ENCODE peak calls at places on chromosomes 11 and 22, in seven cellular contexts. A is HCT116, H is H1, M is HepG2, L is GM12878, S is K562, F is SK-N-SH. K is an unnamed sample.

GRCh38 chr22:17120281-17120680 is 879 bp downstream of the TMEM121B start:
- DNase-seq in S (peak), F (peak), L (no peak), A (no peak), M (no peak), H (peak), K (no peak)

GRCh38 chr22:37303821-37304274 is 21.5 kb downstream of the CYTH4 start:
- DNase-seq in L (no peak), F (no peak), A (peak), M (peak), H (no peak), S (peak), K (peak)

GRCh38 chr11:75603791-75604736 is 42.0 kb downstream of the SERPINH1 start:
- DNase-seq in M (no peak), L (no peak), F (no peak), S (no peak), H (no peak), A (no peak), K (peak)

GRCh38 chr11:102004220-102004619 is 43.0 kb upstream of the CFAP300 start:
- DNase-seq in H (no peak), A (no peak), M (no peak), S (no peak), L (no peak), F (no peak), K (no peak)

GRCh38 chr11:66335531-66336233 is 552 bp downstream of the RIN1 start:
- DNase-seq in M (no peak), A (no peak), L (no peak), S (no peak), F (peak), H (peak), K (no peak)

GRCh38 chr22:23893446-23893956 is 682 bp upstream of the MIF start:
- DNase-seq in H (no peak), F (no peak), A (no peak), L (no peak), M (no peak), S (peak), K (no peak)

GRCh38 chr11:88629496-88629895 is 292.0 kb upstream of the CTSC start:
- DNase-seq in H (no peak), F (no peak), L (no peak), M (no peak), A (no peak), S (no peak), K (no peak)

GRCh38 chr22:38098410-38099249 is 11.9 kb downstream of the BAIAP2L2 start:
- DNase-seq in L (no peak), M (no peak), F (no peak), S (no peak), A (no peak), H (no peak), K (no peak)

GRCh38 chr22:47686594-47687363 is 924.3 kb downstream of the TBC1D22A start:
- DNase-seq in F (no peak), L (no peak), S (no peak), A (no peak), M (no peak), H (peak), K (no peak)

GRCh38 chr11:38582756-38583155 is 1984.7 kb upstream of the RAG2 start:
- DNase-seq in H (no peak), M (no peak), A (no peak), L (no peak), S (no peak), F (no peak), K (no peak)

GRCh38 chr11:2378527-2379210 is 1.6 kb downstream of the CD81 start:
- DNase-seq in M (no peak), F (peak), L (no peak), A (no peak), H (no peak), S (no peak), K (no peak)

GRCh38 chr11:65920035-65920802 is 993 bp downstream of the DRAP1 start:
- DNase-seq in H (no peak), F (no peak), M (no peak), L (no peak), A (no peak), S (no peak), K (no peak)

GRCh38 chr11:131609921-131610320 is 239.5 kb downstream of the NTM start:
- DNase-seq in S (no peak), M (no peak), F (no peak), H (no peak), A (no peak), L (no peak), K (no peak)

GRCh38 chr11:76740772-76741171 is 42.4 kb upstream of the TSKU start:
- DNase-seq in F (no peak), H (no peak), L (no peak), A (no peak), S (no peak), M (no peak), K (no peak)

GRCh38 chr11:114065094-114065493 is 5.6 kb downstream of the ZBTB16 start:
- DNase-seq in H (no peak), M (no peak), A (no peak), F (no peak), S (no peak), L (no peak), K (no peak)

GRCh38 chr11:110286298-110287040 is 9.9 kb downstream of the RDX start:
- DNase-seq in L (no peak), H (no peak), A (no peak), F (no peak), S (no peak), M (no peak), K (no peak)

GRCh38 chr22:37569009-37569920 is 9.0 kb downstream of the CDC42EP1 start:
- DNase-seq in S (peak), A (no peak), M (peak), F (no peak), H (no peak), L (no peak), K (no peak)

GRCh38 chr11:105611837-105612480 is 2.1 kb downstream of the GRIA4 start:
- DNase-seq in L (no peak), A (no peak), H (no peak), S (no peak), F (peak), M (no peak), K (no peak)

GRCh38 chr11:130431337-130431773 is 2.9 kb upstream of the ADAMTS8 start:
- DNase-seq in H (peak), L (no peak), F (peak), M (peak), A (peak), S (peak), K (no peak)

GRCh38 chr22:21759631-21760030 is 24.0 kb upstream of the YPEL1 start:
- DNase-seq in H (no peak), M (no peak), F (no peak), S (no peak), L (no peak), A (no peak), K (no peak)

GRCh38 chr11:34457607-34458006 is 18.9 kb downstream of the CAT start:
- DNase-seq in F (no peak), S (no peak), L (no peak), M (no peak), A (no peak), H (no peak), K (no peak)

GRCh38 chr22:20962491-20962945 is 4.5 kb upstream of the AIFM3 start:
- DNase-seq in L (no peak), M (no peak), A (no peak), H (no peak), F (no peak), S (no peak), K (no peak)

GRCh38 chr11:58771458-58771855 is 39.7 kb upstream of the GLYAT start:
- DNase-seq in A (no peak), M (no peak), F (no peak), S (no peak), H (no peak), L (no peak), K (no peak)

GRCh38 chr22:45240137-45240809 is 421 bp downstream of the KIAA0930 start:
- DNase-seq in M (no peak), A (no peak), F (peak), L (no peak), S (peak), H (peak), K (no peak)

GRCh38 chr11:17388609-17389204 is at the start of gene KCNJ11:
- DNase-seq in A (no peak), L (no peak), S (no peak), H (no peak), F (no peak), M (no peak), K (no peak)

GRCh38 chr11:129373489-129373953 is 2.1 kb upstream of the BARX2 start:
- DNase-seq in L (no peak), S (no peak), F (no peak), A (no peak), M (no peak), H (no peak), K (no peak)

GRCh38 chr11:122309262-122309925 is 193.4 kb upstream of the BLID start:
- DNase-seq in A (no peak), S (no peak), H (no peak), M (no peak), L (no peak), F (no peak), K (no peak)

GRCh38 chr11:46760429-46761128 is 41.6 kb downstream of the F2 start:
- DNase-seq in L (no peak), F (no peak), M (no peak), A (no peak), S (no peak), H (no peak), K (no peak)

GRCh38 chr22:19448739-19449421 is 1.4 kb upstream of the C22orf39 start:
- DNase-seq in M (no peak), A (no peak), S (peak), H (no peak), F (no peak), L (no peak), K (no peak)

GRCh38 chr11:109697140-109697843 is 275.3 kb downstream of the C11orf87 start:
- DNase-seq in M (peak), S (peak), A (peak), H (peak), L (no peak), F (peak), K (peak)

GRCh38 chr22:21626735-21627469 is 2.9 kb downstream of the YDJC start:
- DNase-seq in F (no peak), A (no peak), H (no peak), L (no peak), M (no peak), S (no peak), K (no peak)

GRCh38 chr11:122115520-122116343 is at the start of gene BLID:
- DNase-seq in S (no peak), L (no peak), M (peak), F (no peak), H (peak), A (no peak), K (no peak)

GRCh38 chr22:45742866-45743450 is 71.3 kb downstream of the ATXN10 start:
- DNase-seq in L (no peak), F (no peak), H (no peak), M (peak), S (no peak), A (no peak), K (no peak)

GRCh38 chr11:118275184-118275583 is 11.1 kb upstream of the MPZL2 start:
- DNase-seq in A (no peak), S (no peak), H (no peak), F (no peak), L (no peak), M (no peak), K (no peak)

GRCh38 chr11:69280994-69281393 is 13.0 kb upstream of the MYEOV start:
- DNase-seq in S (no peak), A (peak), H (no peak), F (no peak), L (no peak), M (no peak), K (no peak)

GRCh38 chr11:20293531-20293930 is 70.0 kb upstream of the HTATIP2 start:
- DNase-seq in S (no peak), H (no peak), F (no peak), A (no peak), L (no peak), M (peak), K (no peak)

GRCh38 chr11:48210052-48210451 is 6.6 kb upstream of the OR4B1 start:
- DNase-seq in A (no peak), M (peak), L (no peak), F (no peak), S (no peak), H (no peak), K (no peak)

DNA sequence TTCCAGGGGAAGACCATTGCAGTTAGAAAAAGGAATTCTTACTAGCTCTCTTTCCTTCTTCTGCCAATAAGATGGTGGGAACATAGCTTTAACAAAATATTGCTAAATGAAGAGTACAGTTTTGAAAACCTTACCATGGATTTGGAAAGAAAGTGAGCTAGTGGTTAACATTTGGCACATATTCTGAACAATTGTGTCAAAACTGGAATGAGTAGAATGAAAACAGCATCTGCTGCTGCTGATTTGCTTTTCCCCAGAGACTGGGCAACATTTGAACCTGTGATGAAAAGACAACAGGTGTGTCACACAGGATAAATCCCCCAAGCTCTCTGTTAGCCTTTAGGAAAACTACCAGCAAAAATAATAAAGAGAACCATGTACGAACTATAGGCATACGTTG is 761.4 kb downstream of the KCNA4 start:
- DNase-seq in F (no peak), L (no peak), A (no peak), M (no peak), H (no peak), S (no peak), K (no peak)
- TF ChIP-seq SIN3A in F (no peak), L (no peak), A (no peak), M (no peak), H (no peak), S (no peak), K (no peak)

DNA sequence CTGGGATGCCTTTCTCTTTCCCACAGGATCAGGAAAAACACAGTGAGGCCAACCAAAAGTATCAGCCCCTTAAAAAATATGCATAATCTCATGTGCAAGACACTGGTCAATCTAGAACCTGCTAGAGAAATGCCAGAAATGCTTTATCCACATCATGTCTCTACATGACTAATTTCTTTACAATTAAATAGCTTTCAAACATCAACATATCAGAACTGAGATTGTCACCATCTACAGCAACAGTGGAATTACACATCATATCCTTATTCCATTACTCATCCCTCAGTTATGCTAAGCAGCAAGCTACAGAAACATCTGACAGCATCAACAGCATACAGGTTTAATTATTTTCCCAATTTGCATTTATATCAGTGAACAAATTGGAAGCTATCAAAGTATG is 78.8 kb downstream of the DDIAS start:
- DNase-seq in S (no peak), L (no peak), F (no peak), H (no peak), M (no peak), A (peak), K (peak)
- TF ChIP-seq SIN3A in S (no peak), L (no peak), F (no peak), H (no peak), M (no peak), A (no peak), K (no peak)

DNA sequence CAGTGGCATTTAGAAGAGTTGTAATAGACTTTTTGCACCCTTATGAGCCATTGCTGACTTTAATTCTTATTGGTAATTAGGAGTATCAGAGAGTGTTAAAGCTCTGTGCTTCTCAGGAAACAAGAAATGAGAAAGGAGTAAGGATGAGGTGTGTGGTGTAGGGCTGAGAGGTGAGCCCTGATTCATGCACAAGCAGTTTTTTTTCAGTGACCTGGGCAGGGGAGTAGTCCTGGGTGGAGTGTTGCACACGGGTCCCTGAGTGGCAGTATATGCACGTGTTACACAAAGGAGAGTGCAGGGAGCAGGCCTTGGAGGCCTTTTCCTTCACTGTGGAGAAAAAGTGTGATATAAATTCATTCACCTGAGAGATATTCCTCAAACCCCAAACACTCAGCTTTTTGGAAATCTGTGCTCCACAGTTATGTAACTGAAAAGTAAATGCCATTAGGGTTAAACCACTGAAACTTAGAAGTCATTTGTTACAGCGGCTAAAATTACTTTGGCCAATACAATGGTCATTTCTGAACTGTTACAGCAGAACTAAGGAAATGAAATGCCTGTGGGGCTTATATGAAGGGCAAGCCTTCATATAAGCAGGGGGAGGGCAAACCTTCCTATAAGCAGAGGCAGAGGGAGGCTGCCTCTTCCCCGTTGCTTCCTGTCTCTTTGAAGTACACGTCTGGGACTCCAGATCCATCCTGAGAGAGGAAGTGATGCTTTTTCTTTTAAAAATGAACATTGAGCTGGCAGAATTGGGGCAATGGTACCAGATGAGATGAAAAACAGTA is 62.6 kb upstream of the OLFML1 start:
- DNase-seq in F (no peak), L (no peak), A (no peak), H (no peak), M (no peak), S (no peak), K (no peak)
- TF ChIP-seq SIN3A in F (no peak), L (no peak), A (no peak), H (no peak), M (no peak), S (no peak), K (no peak)

GRCh38 chr11:4921796-4922195 is 2.3 kb downstream of the OR51G1 start:
- DNase-seq in M (no peak), A (no peak), F (no peak), S (no peak), H (no peak), L (no peak), K (no peak)
- TF ChIP-seq SIN3A in M (no peak), A (no peak), F (no peak), S (no peak), H (no peak), L (no peak), K (no peak)

K was measured in Panc1.